ENCODE peak calls at places on chromosomes 11 and 22, in six cellular contexts. One of them, this sample, is unnamed.

GRCh38 chr11:64583296-64584262 is 7.4 kb upstream of the SLC22A12 start:
- DNase-seq in BJ: no peak
- DNase-seq in fibroblast of lung: peak; percentile 15
- DNase-seq in astrocyte of the spinal cord: no peak
- DNase-seq in mucosa of descending colon: no peak
- DNase-seq in AG04450: no peak
- DNase-seq in this sample: peak; percentile 12

GRCh38 chr11:6681505-6681904 is 1.6 kb downstream of the MRPL17 start:
- DNase-seq in BJ: no peak
- DNase-seq in fibroblast of lung: no peak
- DNase-seq in astrocyte of the spinal cord: no peak
- DNase-seq in mucosa of descending colon: no peak
- DNase-seq in AG04450: no peak
- DNase-seq in this sample: no peak

GRCh38 chr22:41445171-41446056 is 1.2 kb downstream of the TOB2 start:
- DNase-seq in BJ: no peak
- DNase-seq in fibroblast of lung: no peak
- DNase-seq in astrocyte of the spinal cord: peak; percentile 24
- DNase-seq in mucosa of descending colon: peak; percentile 45
- DNase-seq in AG04450: no peak
- DNase-seq in this sample: peak; percentile 14

GRCh38 chr22:20552913-20553401 is 45.5 kb downstream of the MED15 start:
- DNase-seq in BJ: no peak
- DNase-seq in fibroblast of lung: peak; percentile 79
- DNase-seq in astrocyte of the spinal cord: no peak
- DNase-seq in mucosa of descending colon: peak; percentile 32
- DNase-seq in AG04450: no peak
- DNase-seq in this sample: peak; percentile 47

GRCh38 chr22:22944268-22944985 is 56.8 kb downstream of the IGLL5 start:
- DNase-seq in BJ: no peak
- DNase-seq in fibroblast of lung: no peak
- DNase-seq in astrocyte of the spinal cord: no peak
- DNase-seq in mucosa of descending colon: no peak
- DNase-seq in AG04450: no peak
- DNase-seq in this sample: no peak

GRCh38 chr11:6925636-6926207 is 504 bp upstream of the ZNF215 start:
- DNase-seq in BJ: no peak
- DNase-seq in fibroblast of lung: no peak
- DNase-seq in astrocyte of the spinal cord: peak; percentile 6
- DNase-seq in mucosa of descending colon: no peak
- DNase-seq in AG04450: no peak
- DNase-seq in this sample: peak; percentile 35

GRCh38 chr22:33303109-33303508 is 244.9 kb upstream of the SYN3 start:
- DNase-seq in BJ: no peak
- DNase-seq in fibroblast of lung: no peak
- DNase-seq in astrocyte of the spinal cord: no peak
- DNase-seq in mucosa of descending colon: no peak
- DNase-seq in AG04450: no peak
- DNase-seq in this sample: no peak

GRCh38 chr11:9758676-9759518 is 95.0 kb downstream of the SWAP70 start:
- DNase-seq in BJ: no peak
- DNase-seq in fibroblast of lung: peak; percentile 78
- DNase-seq in astrocyte of the spinal cord: peak; percentile 85
- DNase-seq in mucosa of descending colon: peak; percentile 77
- DNase-seq in AG04450: no peak
- DNase-seq in this sample: peak; percentile 67

GRCh38 chr11:11347583-11347982 is 5.5 kb downstream of the CSNK2A3 start:
- DNase-seq in BJ: no peak
- DNase-seq in fibroblast of lung: no peak
- DNase-seq in astrocyte of the spinal cord: no peak
- DNase-seq in mucosa of descending colon: peak; percentile 19
- DNase-seq in AG04450: no peak
- DNase-seq in this sample: no peak

DNA sequence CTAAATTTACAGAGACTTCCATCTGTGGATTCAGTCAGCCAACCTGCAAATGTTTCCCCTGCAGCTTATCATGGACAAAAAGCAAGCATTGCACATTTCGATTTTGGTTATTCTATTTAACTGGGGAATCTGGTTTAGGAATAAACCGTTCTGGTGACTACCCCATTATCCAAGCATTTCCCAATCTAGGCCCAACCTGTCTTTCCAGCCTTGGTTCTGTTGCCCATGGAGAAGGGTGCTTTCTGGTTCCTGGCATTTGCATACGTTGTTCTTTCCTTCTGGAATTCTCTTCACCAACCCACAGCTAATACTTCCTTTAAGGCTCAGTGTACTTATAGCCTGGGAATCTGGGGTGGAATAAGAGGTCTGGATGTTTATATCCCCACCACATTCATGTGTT is 1.4 kb upstream of the TMEM123 start:
- DNase-seq in BJ: no peak
- DNase-seq in fibroblast of lung: no peak
- DNase-seq in astrocyte of the spinal cord: no peak
- DNase-seq in mucosa of descending colon: no peak
- DNase-seq in AG04450: no peak
- DNase-seq in this sample: no peak
- H3K4me3 ChIP-seq in BJ: no peak overlapping the region
- H3K4me3 ChIP-seq in fibroblast of lung: no peak overlapping the region
- H3K4me3 ChIP-seq in astrocyte of the spinal cord: peak overlapping the region; percentile 71
- H3K4me3 ChIP-seq in mucosa of descending colon: no peak overlapping the region
- H3K4me3 ChIP-seq in AG04450: no peak overlapping the region
- H3K4me3 ChIP-seq in this sample: no peak overlapping the region

GRCh38 chr11:105968021-105968697 is 53.9 kb downstream of the MSANTD4 start:
- DNase-seq in BJ: no peak
- DNase-seq in fibroblast of lung: peak; percentile 65
- DNase-seq in astrocyte of the spinal cord: peak; percentile 42
- DNase-seq in mucosa of descending colon: no peak
- DNase-seq in AG04450: no peak
- DNase-seq in this sample: peak; percentile 12
- H3K4me3 ChIP-seq in BJ: no peak overlapping the region
- H3K4me3 ChIP-seq in fibroblast of lung: no peak overlapping the region
- H3K4me3 ChIP-seq in astrocyte of the spinal cord: no peak overlapping the region
- H3K4me3 ChIP-seq in mucosa of descending colon: no peak overlapping the region
- H3K4me3 ChIP-seq in AG04450: no peak overlapping the region
- H3K4me3 ChIP-seq in this sample: no peak overlapping the region

DNA sequence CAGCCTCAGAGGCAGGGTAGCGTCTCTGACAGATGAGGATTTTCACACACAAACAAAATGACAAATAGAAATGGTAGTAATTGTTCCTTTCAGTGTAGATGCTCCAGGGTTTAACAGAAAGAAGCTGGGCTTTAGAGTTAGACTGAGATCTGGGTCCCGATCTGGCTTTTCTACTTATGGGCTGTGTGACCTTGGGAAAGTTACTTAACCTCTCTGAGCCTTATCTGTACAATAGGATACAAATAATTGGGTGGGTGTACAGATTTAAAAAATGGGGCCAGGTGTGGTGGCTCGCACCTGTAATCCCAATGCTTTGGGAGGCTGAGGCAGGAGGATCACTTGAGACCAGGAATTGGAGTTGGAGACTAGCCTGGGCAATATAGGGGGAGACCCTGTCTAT is 204.9 kb downstream of the CEP164 start:
- DNase-seq in BJ: no peak
- DNase-seq in fibroblast of lung: no peak
- DNase-seq in astrocyte of the spinal cord: no peak
- DNase-seq in mucosa of descending colon: no peak
- DNase-seq in AG04450: no peak
- DNase-seq in this sample: no peak
- H3K4me3 ChIP-seq in BJ: no peak overlapping the region
- H3K4me3 ChIP-seq in fibroblast of lung: no peak overlapping the region
- H3K4me3 ChIP-seq in astrocyte of the spinal cord: no peak overlapping the region
- H3K4me3 ChIP-seq in mucosa of descending colon: no peak overlapping the region
- H3K4me3 ChIP-seq in AG04450: no peak overlapping the region
- H3K4me3 ChIP-seq in this sample: no peak overlapping the region

GRCh38 chr22:44890416-44891292 is 119.2 kb downstream of the PHF21B start:
- DNase-seq in BJ: no peak
- DNase-seq in fibroblast of lung: no peak
- DNase-seq in astrocyte of the spinal cord: no peak
- DNase-seq in mucosa of descending colon: no peak
- DNase-seq in AG04450: no peak
- DNase-seq in this sample: no peak
- H3K4me3 ChIP-seq in BJ: no peak overlapping the region
- H3K4me3 ChIP-seq in fibroblast of lung: no peak overlapping the region
- H3K4me3 ChIP-seq in astrocyte of the spinal cord: no peak overlapping the region
- H3K4me3 ChIP-seq in mucosa of descending colon: no peak overlapping the region
- H3K4me3 ChIP-seq in AG04450: no peak overlapping the region
- H3K4me3 ChIP-seq in this sample: no peak overlapping the region

GRCh38 chr11:84924290-84924689 is 702.9 kb downstream of the DLG2 start:
- DNase-seq in BJ: no peak
- DNase-seq in fibroblast of lung: no peak
- DNase-seq in astrocyte of the spinal cord: no peak
- DNase-seq in mucosa of descending colon: no peak
- DNase-seq in AG04450: no peak
- DNase-seq in this sample: no peak

GRCh38 chr11:84922836-84923235 is 704.3 kb downstream of the DLG2 start:
- DNase-seq in BJ: no peak
- DNase-seq in fibroblast of lung: no peak
- DNase-seq in astrocyte of the spinal cord: no peak
- DNase-seq in mucosa of descending colon: peak; percentile 4
- DNase-seq in AG04450: no peak
- DNase-seq in this sample: no peak

GRCh38 chr11:84922212-84922805 is 704.8 kb downstream of the DLG2 start:
- DNase-seq in BJ: no peak
- DNase-seq in fibroblast of lung: no peak
- DNase-seq in astrocyte of the spinal cord: no peak
- DNase-seq in mucosa of descending colon: no peak
- DNase-seq in AG04450: no peak
- DNase-seq in this sample: no peak

GRCh38 chr11:84923489-84923888 is 703.7 kb downstream of the DLG2 start:
- DNase-seq in BJ: no peak
- DNase-seq in fibroblast of lung: no peak
- DNase-seq in astrocyte of the spinal cord: no peak
- DNase-seq in mucosa of descending colon: no peak
- DNase-seq in AG04450: no peak
- DNase-seq in this sample: no peak
- H3K4me3 ChIP-seq in BJ: no peak overlapping the region
- H3K4me3 ChIP-seq in fibroblast of lung: no peak overlapping the region
- H3K4me3 ChIP-seq in astrocyte of the spinal cord: no peak overlapping the region
- H3K4me3 ChIP-seq in mucosa of descending colon: no peak overlapping the region
- H3K4me3 ChIP-seq in AG04450: no peak overlapping the region
- H3K4me3 ChIP-seq in this sample: no peak overlapping the region

GRCh38 chr11:19683141-19683805 is 29.4 kb upstream of the NAV2 start:
- DNase-seq in BJ: no peak
- DNase-seq in fibroblast of lung: peak; percentile 45
- DNase-seq in astrocyte of the spinal cord: no peak
- DNase-seq in mucosa of descending colon: no peak
- DNase-seq in AG04450: no peak
- DNase-seq in this sample: no peak

GRCh38 chr11:19680824-19681368 is 31.7 kb upstream of the NAV2 start:
- DNase-seq in BJ: no peak
- DNase-seq in fibroblast of lung: no peak
- DNase-seq in astrocyte of the spinal cord: no peak
- DNase-seq in mucosa of descending colon: no peak
- DNase-seq in AG04450: no peak
- DNase-seq in this sample: no peak

GRCh38 chr11:19677380-19678080 is 35.1 kb upstream of the NAV2 start:
- DNase-seq in BJ: no peak
- DNase-seq in fibroblast of lung: peak; percentile 83
- DNase-seq in astrocyte of the spinal cord: no peak
- DNase-seq in mucosa of descending colon: no peak
- DNase-seq in AG04450: no peak
- DNase-seq in this sample: no peak

GRCh38 chr11:19676508-19677379 is 35.9 kb upstream of the NAV2 start:
- DNase-seq in BJ: no peak
- DNase-seq in fibroblast of lung: no peak
- DNase-seq in astrocyte of the spinal cord: peak; percentile 71
- DNase-seq in mucosa of descending colon: no peak
- DNase-seq in AG04450: no peak
- DNase-seq in this sample: peak; percentile 70

DNA sequence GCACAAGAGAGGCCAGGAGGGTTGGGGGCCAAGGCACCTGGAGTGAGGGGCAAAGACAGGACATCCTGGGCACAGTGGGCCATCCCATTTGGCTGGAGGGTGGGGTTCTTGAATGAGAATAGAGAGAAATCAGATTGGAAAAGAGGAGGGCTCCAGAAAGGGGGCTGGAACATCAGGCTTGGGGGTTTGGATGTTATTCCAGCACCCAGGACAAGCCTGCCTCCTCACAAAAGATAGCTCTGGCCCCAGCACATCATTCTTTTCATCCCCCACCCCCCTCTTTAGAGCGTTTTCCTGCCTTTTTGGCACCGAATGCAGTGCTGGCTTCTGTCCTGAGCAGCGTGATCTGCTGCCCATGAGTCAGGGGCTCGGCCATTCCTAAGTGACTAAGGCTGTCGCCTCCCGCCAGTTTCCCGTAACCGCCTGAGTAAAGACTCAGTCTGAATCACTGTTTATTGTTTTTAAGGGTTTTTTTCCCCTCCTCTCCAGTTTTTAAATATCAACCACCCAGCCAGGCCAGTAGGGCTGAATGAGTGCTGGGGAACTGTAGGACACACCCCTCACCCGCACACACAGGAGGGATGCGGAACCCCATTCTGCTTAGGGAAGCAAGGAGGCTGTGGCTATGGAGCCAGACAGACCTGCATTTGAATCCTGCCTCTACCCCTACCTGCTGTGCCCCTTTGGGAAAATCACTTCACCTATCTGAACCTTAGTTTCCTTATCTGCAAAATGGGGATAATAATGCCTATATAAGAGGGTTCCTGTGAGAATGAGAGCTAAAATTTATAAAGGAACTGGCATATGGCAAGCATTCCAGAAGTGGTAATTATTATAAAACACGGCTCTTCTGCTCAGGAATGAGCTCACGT is 32.4 kb upstream of the NAV2 start:
- DNase-seq in BJ: peak; percentile 97
- DNase-seq in fibroblast of lung: peak; percentile 99
- DNase-seq in astrocyte of the spinal cord: peak; percentile 98
- DNase-seq in mucosa of descending colon: peak; percentile 59
- DNase-seq in AG04450: peak; percentile 94
- DNase-seq in this sample: peak; percentile 97
- H3K4me3 ChIP-seq in BJ: no peak overlapping the region
- H3K4me3 ChIP-seq in fibroblast of lung: no peak overlapping the region
- H3K4me3 ChIP-seq in astrocyte of the spinal cord: no peak overlapping the region
- H3K4me3 ChIP-seq in mucosa of descending colon: no peak overlapping the region
- H3K4me3 ChIP-seq in AG04450: peak overlapping the region; percentile 1
- H3K4me3 ChIP-seq in this sample: no peak overlapping the region

GRCh38 chr11:18383388-18384156 is 10.8 kb upstream of the LDHA start:
- DNase-seq in BJ: peak; percentile 97
- DNase-seq in fibroblast of lung: peak; percentile 98
- DNase-seq in astrocyte of the spinal cord: peak; percentile 97
- DNase-seq in mucosa of descending colon: peak; percentile 84
- DNase-seq in AG04450: peak; percentile 64
- DNase-seq in this sample: peak; percentile 96
- H3K4me3 ChIP-seq in BJ: no peak overlapping the region
- H3K4me3 ChIP-seq in fibroblast of lung: no peak overlapping the region
- H3K4me3 ChIP-seq in astrocyte of the spinal cord: no peak overlapping the region
- H3K4me3 ChIP-seq in mucosa of descending colon: no peak overlapping the region
- H3K4me3 ChIP-seq in AG04450: no peak overlapping the region
- H3K4me3 ChIP-seq in this sample: peak overlapping the region; percentile 14